ENCODE peak calls at places on chromosomes 6 and 20, in five cellular contexts. One of them, this sample, is unnamed.
A peak's percentile ranks its signal among the peaks of the same experiment; 100 is the strongest.

GRCh38 chr6:6033858-6034257 is 27.1 kb upstream of the NRN1 start:
- DNase-seq in gastrocnemius medialis: no peak
- DNase-seq in lung: no peak
- DNase-seq in cardiac muscle cell: no peak
- DNase-seq in suprapubic skin: no peak
- DNase-seq in this sample: no peak

GRCh38 chr6:163427498-163428254 is 13.2 kb downstream of the QKI start:
- DNase-seq in suprapubic skin: no peak
- DNase-seq in cardiac muscle cell: no peak
- DNase-seq in lung: no peak
- DNase-seq in gastrocnemius medialis: no peak
- DNase-seq in this sample: no peak

GRCh38 chr6:25202505-25202904 is 76.7 kb upstream of the CARMIL1 start:
- DNase-seq in suprapubic skin: no peak
- DNase-seq in gastrocnemius medialis: no peak
- DNase-seq in cardiac muscle cell: no peak
- DNase-seq in lung: no peak
- DNase-seq in this sample: no peak

GRCh38 chr20:36407196-36407733 is 101.1 kb downstream of the DLGAP4 start:
- DNase-seq in lung: no peak
- DNase-seq in gastrocnemius medialis: no peak
- DNase-seq in suprapubic skin: no peak
- DNase-seq in cardiac muscle cell: no peak
- DNase-seq in this sample: no peak

GRCh38 chr20:44497761-44498160 is 22.1 kb downstream of the TTPAL start:
- DNase-seq in cardiac muscle cell: no peak
- DNase-seq in suprapubic skin: no peak
- DNase-seq in lung: no peak
- DNase-seq in gastrocnemius medialis: no peak
- DNase-seq in this sample: no peak

GRCh38 chr20:8242827-8243764 is 111.0 kb downstream of the PLCB1 start:
- DNase-seq in suprapubic skin: no peak
- DNase-seq in lung: no peak
- DNase-seq in gastrocnemius medialis: no peak
- DNase-seq in cardiac muscle cell: peak; percentile 17
- DNase-seq in this sample: no peak

GRCh38 chr20:49431345-49431744 is 51.1 kb downstream of the KCNB1 start:
- DNase-seq in cardiac muscle cell: no peak
- DNase-seq in lung: no peak
- DNase-seq in gastrocnemius medialis: no peak
- DNase-seq in suprapubic skin: no peak
- DNase-seq in this sample: no peak

GRCh38 chr6:31401403-31401802 is 2.0 kb upstream of the MICA start:
- DNase-seq in cardiac muscle cell: no peak
- DNase-seq in gastrocnemius medialis: peak; percentile 66
- DNase-seq in lung: peak; percentile 65
- DNase-seq in suprapubic skin: no peak
- DNase-seq in this sample: no peak

GRCh38 chr6:134632034-134632433 is 314.1 kb upstream of the SGK1 start:
- DNase-seq in lung: no peak
- DNase-seq in cardiac muscle cell: no peak
- DNase-seq in suprapubic skin: no peak
- DNase-seq in gastrocnemius medialis: no peak
- DNase-seq in this sample: no peak

GRCh38 chr6:39003072-39003471 is 45.5 kb upstream of the GLP1R start:
- DNase-seq in cardiac muscle cell: peak; percentile 42
- DNase-seq in lung: no peak
- DNase-seq in gastrocnemius medialis: no peak
- DNase-seq in suprapubic skin: no peak
- DNase-seq in this sample: no peak

GRCh38 chr20:58851221-58851968 is 693 bp upstream of the GNAS-AS1 start:
- DNase-seq in suprapubic skin: no peak
- DNase-seq in lung: no peak
- DNase-seq in gastrocnemius medialis: no peak
- DNase-seq in cardiac muscle cell: no peak
- DNase-seq in this sample: no peak

GRCh38 chr6:148242180-148242579 is 100.5 kb upstream of the SASH1 start:
- DNase-seq in lung: no peak
- DNase-seq in suprapubic skin: no peak
- DNase-seq in gastrocnemius medialis: peak; percentile 23
- DNase-seq in cardiac muscle cell: no peak
- DNase-seq in this sample: no peak

GRCh38 chr6:90479603-90479926 is 107.3 kb downstream of the MAP3K7 start:
- DNase-seq in suprapubic skin: no peak
- DNase-seq in cardiac muscle cell: no peak
- DNase-seq in lung: no peak
- DNase-seq in gastrocnemius medialis: no peak
- DNase-seq in this sample: no peak

GRCh38 chr6:7445076-7445475 is 55.5 kb downstream of the RIOK1 start:
- DNase-seq in lung: no peak
- DNase-seq in cardiac muscle cell: no peak
- DNase-seq in suprapubic skin: no peak
- DNase-seq in gastrocnemius medialis: no peak
- DNase-seq in this sample: no peak

GRCh38 chr6:52517502-52518278 is 59.2 kb downstream of the TRAM2 start:
- DNase-seq in suprapubic skin: peak; percentile 88
- DNase-seq in cardiac muscle cell: no peak
- DNase-seq in gastrocnemius medialis: peak; percentile 91
- DNase-seq in lung: peak; percentile 78
- DNase-seq in this sample: peak; percentile 92

GRCh38 chr6:138677538-138677937 is 96.0 kb upstream of the CCDC28A start:
- DNase-seq in suprapubic skin: no peak
- DNase-seq in cardiac muscle cell: no peak
- DNase-seq in gastrocnemius medialis: no peak
- DNase-seq in lung: no peak
- DNase-seq in this sample: no peak

GRCh38 chr20:9093203-9093962 is 24.5 kb downstream of the PLCB4 start:
- DNase-seq in gastrocnemius medialis: no peak
- DNase-seq in cardiac muscle cell: no peak
- DNase-seq in suprapubic skin: no peak
- DNase-seq in lung: no peak
- DNase-seq in this sample: no peak

GRCh38 chr20:22303523-22303922 is 280.8 kb downstream of the FOXA2 start:
- DNase-seq in lung: no peak
- DNase-seq in suprapubic skin: no peak
- DNase-seq in gastrocnemius medialis: no peak
- DNase-seq in cardiac muscle cell: peak; percentile 4
- DNase-seq in this sample: no peak

GRCh38 chr6:43277643-43278523 is 20.2 kb upstream of the SLC22A7 start:
- DNase-seq in gastrocnemius medialis: no peak
- DNase-seq in cardiac muscle cell: peak; percentile 53
- DNase-seq in lung: no peak
- DNase-seq in suprapubic skin: no peak
- DNase-seq in this sample: no peak
- H3K27ac ChIP-seq in gastrocnemius medialis: no peak overlapping the region
- H3K27ac ChIP-seq in cardiac muscle cell: peak overlapping the region; percentile 81
- H3K27ac ChIP-seq in lung: no peak overlapping the region
- H3K27ac ChIP-seq in suprapubic skin: no peak overlapping the region
- H3K27ac ChIP-seq in this sample: no peak overlapping the region

GRCh38 chr6:49579649-49580048 is 29.2 kb downstream of the C6orf141 start:
- DNase-seq in gastrocnemius medialis: no peak
- DNase-seq in cardiac muscle cell: no peak
- DNase-seq in suprapubic skin: no peak
- DNase-seq in lung: no peak
- DNase-seq in this sample: no peak

GRCh38 chr6:49582529-49582928 is 32.1 kb downstream of the C6orf141 start:
- DNase-seq in suprapubic skin: no peak
- DNase-seq in lung: no peak
- DNase-seq in gastrocnemius medialis: no peak
- DNase-seq in cardiac muscle cell: no peak
- DNase-seq in this sample: no peak

GRCh38 chr6:49576618-49577017 is 26.1 kb downstream of the C6orf141 start:
- DNase-seq in lung: no peak
- DNase-seq in suprapubic skin: no peak
- DNase-seq in cardiac muscle cell: no peak
- DNase-seq in gastrocnemius medialis: no peak
- DNase-seq in this sample: no peak
- H3K27ac ChIP-seq in lung: no peak overlapping the region
- H3K27ac ChIP-seq in suprapubic skin: no peak overlapping the region
- H3K27ac ChIP-seq in cardiac muscle cell: no peak overlapping the region
- H3K27ac ChIP-seq in gastrocnemius medialis: no peak overlapping the region
- H3K27ac ChIP-seq in this sample: no peak overlapping the region

DNA sequence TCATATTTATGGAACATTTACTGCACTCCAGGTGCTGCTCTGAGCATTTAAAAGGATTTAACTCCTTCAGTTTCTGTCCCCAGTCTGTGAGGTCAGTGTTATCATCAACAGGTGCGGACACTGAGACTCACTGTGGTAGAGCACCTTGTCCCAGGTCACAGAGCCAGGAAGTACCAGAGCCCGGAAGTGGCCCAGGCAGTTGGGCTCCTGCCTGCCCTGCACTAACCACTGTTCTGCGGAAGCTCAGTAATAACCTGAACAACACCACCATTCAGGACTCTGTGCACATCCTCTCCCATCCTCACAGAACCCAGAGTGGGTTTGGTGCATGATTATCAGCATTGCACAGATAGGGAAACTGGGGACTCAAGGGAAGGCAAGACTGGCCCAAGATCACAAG is 16.8 kb upstream of the SIRPG start:
- DNase-seq in gastrocnemius medialis: no peak
- DNase-seq in cardiac muscle cell: no peak
- DNase-seq in suprapubic skin: no peak
- DNase-seq in lung: no peak
- DNase-seq in this sample: no peak
- H3K27ac ChIP-seq in gastrocnemius medialis: no peak overlapping the region
- H3K27ac ChIP-seq in cardiac muscle cell: no peak overlapping the region
- H3K27ac ChIP-seq in suprapubic skin: no peak overlapping the region
- H3K27ac ChIP-seq in lung: no peak overlapping the region
- H3K27ac ChIP-seq in this sample: no peak overlapping the region

DNA sequence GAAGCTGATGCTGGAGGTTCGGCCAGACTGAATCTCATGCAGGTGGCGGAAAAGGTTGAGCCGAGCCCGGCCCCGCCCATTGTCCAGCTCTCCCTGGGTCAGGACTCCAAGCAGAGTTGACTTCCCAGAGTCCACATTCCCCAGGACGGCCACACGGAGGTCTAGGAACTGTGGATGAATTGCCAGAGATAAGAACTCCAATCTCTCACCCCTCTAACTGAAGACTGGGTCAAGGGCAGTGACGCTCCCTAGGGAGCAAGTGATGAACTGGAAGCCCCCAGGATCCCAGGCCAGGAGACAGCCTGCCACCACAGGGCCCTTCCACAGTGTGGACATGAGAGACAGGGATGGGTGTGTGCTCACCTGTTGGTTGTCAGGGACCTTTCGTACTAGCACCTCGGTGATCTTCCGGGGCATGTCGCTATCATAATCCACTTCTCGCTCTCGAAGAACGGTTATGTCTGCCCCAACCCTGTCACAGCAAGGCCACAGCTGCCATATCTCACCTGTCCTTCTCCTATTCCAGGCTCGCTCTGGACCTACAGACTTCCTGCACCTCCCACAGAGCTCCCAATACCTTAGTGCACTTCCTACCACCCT is 3.6 kb downstream of the GTPBP2 start:
- DNase-seq in suprapubic skin: no peak
- DNase-seq in cardiac muscle cell: no peak
- DNase-seq in gastrocnemius medialis: no peak
- DNase-seq in lung: no peak
- DNase-seq in this sample: peak; percentile 62
- H3K27ac ChIP-seq in suprapubic skin: no peak overlapping the region
- H3K27ac ChIP-seq in cardiac muscle cell: no peak overlapping the region
- H3K27ac ChIP-seq in gastrocnemius medialis: no peak overlapping the region
- H3K27ac ChIP-seq in lung: no peak overlapping the region
- H3K27ac ChIP-seq in this sample: no peak overlapping the region

GRCh38 chr20:62765021-62765420 is 31.3 kb upstream of the MRGBP start:
- DNase-seq in lung: no peak
- DNase-seq in cardiac muscle cell: no peak
- DNase-seq in gastrocnemius medialis: no peak
- DNase-seq in suprapubic skin: no peak
- DNase-seq in this sample: no peak
- H3K27ac ChIP-seq in lung: no peak overlapping the region
- H3K27ac ChIP-seq in cardiac muscle cell: no peak overlapping the region
- H3K27ac ChIP-seq in gastrocnemius medialis: no peak overlapping the region
- H3K27ac ChIP-seq in suprapubic skin: no peak overlapping the region
- H3K27ac ChIP-seq in this sample: no peak overlapping the region

GRCh38 chr6:81739230-81740195 is 13.0 kb downstream of the TENT5A start:
- DNase-seq in lung: no peak
- DNase-seq in gastrocnemius medialis: no peak
- DNase-seq in cardiac muscle cell: no peak
- DNase-seq in suprapubic skin: no peak
- DNase-seq in this sample: no peak

GRCh38 chr6:81741689-81742088 is 10.8 kb downstream of the TENT5A start:
- DNase-seq in lung: no peak
- DNase-seq in gastrocnemius medialis: no peak
- DNase-seq in suprapubic skin: no peak
- DNase-seq in cardiac muscle cell: no peak
- DNase-seq in this sample: no peak

GRCh38 chr6:81744136-81744535 is 8.3 kb downstream of the TENT5A start:
- DNase-seq in lung: no peak
- DNase-seq in suprapubic skin: no peak
- DNase-seq in cardiac muscle cell: no peak
- DNase-seq in gastrocnemius medialis: no peak
- DNase-seq in this sample: no peak

GRCh38 chr6:81747327-81747726 is 5.2 kb downstream of the TENT5A start:
- DNase-seq in cardiac muscle cell: no peak
- DNase-seq in suprapubic skin: no peak
- DNase-seq in lung: no peak
- DNase-seq in gastrocnemius medialis: no peak
- DNase-seq in this sample: no peak

GRCh38 chr6:81743649-81744048 is 8.8 kb downstream of the TENT5A start:
- DNase-seq in cardiac muscle cell: no peak
- DNase-seq in lung: no peak
- DNase-seq in suprapubic skin: no peak
- DNase-seq in gastrocnemius medialis: no peak
- DNase-seq in this sample: no peak
- H3K27ac ChIP-seq in cardiac muscle cell: no peak overlapping the region
- H3K27ac ChIP-seq in lung: peak overlapping the region; percentile 60
- H3K27ac ChIP-seq in suprapubic skin: no peak overlapping the region
- H3K27ac ChIP-seq in gastrocnemius medialis: no peak overlapping the region
- H3K27ac ChIP-seq in this sample: no peak overlapping the region

GRCh38 chr6:44670146-44670545 is 282.6 kb downstream of the CDC5L start:
- DNase-seq in cardiac muscle cell: no peak
- DNase-seq in lung: no peak
- DNase-seq in suprapubic skin: no peak
- DNase-seq in gastrocnemius medialis: no peak
- DNase-seq in this sample: peak; percentile 21

GRCh38 chr6:44667226-44667625 is 279.7 kb downstream of the CDC5L start:
- DNase-seq in lung: no peak
- DNase-seq in cardiac muscle cell: no peak
- DNase-seq in gastrocnemius medialis: no peak
- DNase-seq in suprapubic skin: no peak
- DNase-seq in this sample: peak; percentile 3

GRCh38 chr6:44668391-44668930 is 281.0 kb downstream of the CDC5L start:
- DNase-seq in cardiac muscle cell: no peak
- DNase-seq in suprapubic skin: no peak
- DNase-seq in lung: no peak
- DNase-seq in gastrocnemius medialis: no peak
- DNase-seq in this sample: peak; percentile 54

GRCh38 chr6:44667668-44668390 is 280.3 kb downstream of the CDC5L start:
- DNase-seq in cardiac muscle cell: peak; percentile 44
- DNase-seq in lung: no peak
- DNase-seq in gastrocnemius medialis: no peak
- DNase-seq in suprapubic skin: no peak
- DNase-seq in this sample: peak; percentile 38

GRCh38 chr6:44668976-44669934 is 281.7 kb downstream of the CDC5L start:
- DNase-seq in suprapubic skin: no peak
- DNase-seq in cardiac muscle cell: no peak
- DNase-seq in lung: no peak
- DNase-seq in gastrocnemius medialis: no peak
- DNase-seq in this sample: peak; percentile 12
- H3K27ac ChIP-seq in suprapubic skin: no peak overlapping the region
- H3K27ac ChIP-seq in cardiac muscle cell: no peak overlapping the region
- H3K27ac ChIP-seq in lung: no peak overlapping the region
- H3K27ac ChIP-seq in gastrocnemius medialis: no peak overlapping the region
- H3K27ac ChIP-seq in this sample: no peak overlapping the region